ENCODE peak calls at places on chromosomes 4 and X, in eight cellular contexts. W is upper lobe of left lung, P is adrenal gland, B is upper lobe of right lung, F is fibroblast of the aortic adventitia, Q is brain microvascular endothelial cell, Y is IMR-90, E is suprapubic skin. J is an unnamed sample.

GRCh38 chrX:20263474-20263873 is 3.2 kb downstream of the RPS6KA3 start:
- DNase-seq in B (no peak), E (no peak), Y (peak), P (no peak), Q (peak), W (no peak), F (peak), J (peak)

GRCh38 chr4:41442818-41443217 is 95.1 kb upstream of the LIMCH1 start:
- DNase-seq in W (no peak), B (no peak), F (no peak), E (no peak), Q (no peak), P (no peak), Y (no peak), J (no peak)

GRCh38 chr4:22473268-22473667 is 42.6 kb downstream of the ADGRA3 start:
- DNase-seq in Q (peak), P (no peak), W (no peak), E (no peak), Y (peak), F (peak), B (no peak), J (peak)

GRCh38 chrX:40094041-40094899 is 3.5 kb downstream of the BCOR start:
- DNase-seq in F (peak), W (peak), E (no peak), Q (no peak), Y (peak), B (peak), P (peak), J (peak)

GRCh38 chr4:65170768-65171514 is 499.3 kb downstream of the EPHA5 start:
- DNase-seq in F (no peak), B (no peak), P (no peak), Q (no peak), Y (no peak), W (no peak), E (no peak), J (no peak)

GRCh38 chr4:108370291-108370690 is 201.6 kb upstream of the LEF1 start:
- DNase-seq in E (no peak), W (peak), P (no peak), B (no peak), Q (no peak), F (no peak), Y (no peak), J (no peak)

GRCh38 chr4:28373601-28374000 is 1513.0 kb downstream of the STIM2 start:
- DNase-seq in F (peak), B (no peak), Q (peak), Y (peak), P (no peak), E (no peak), W (no peak), J (peak)

GRCh38 chrX:120213438-120214265 is 37.0 kb upstream of the ZBTB33 start:
- DNase-seq in W (no peak), F (peak), B (no peak), Q (peak), Y (peak), E (no peak), P (peak), J (peak)

GRCh38 chr4:78225236-78225635 is 168.1 kb downstream of the FRAS1 start:
- DNase-seq in F (no peak), B (no peak), P (no peak), Q (no peak), W (no peak), E (no peak), Y (no peak), J (no peak)

GRCh38 chr4:62399242-62399641 is 1199.1 kb downstream of the ADGRL3 start:
- DNase-seq in Q (no peak), B (no peak), E (no peak), P (no peak), W (no peak), F (no peak), Y (no peak), J (peak)

GRCh38 chrX:110322603-110323002 is 4.7 kb upstream of the AMMECR1 start:
- DNase-seq in Y (peak), F (peak), E (no peak), P (no peak), W (no peak), Q (no peak), B (no peak), J (no peak)

GRCh38 chr4:186570193-186570996 is 15.0 kb upstream of the MTNR1A start:
- DNase-seq in B (no peak), Y (peak), W (no peak), E (no peak), Q (peak), P (no peak), F (peak), J (peak)

GRCh38 chrX:154751121-154751668 is 318 bp upstream of the GAB3 start:
- DNase-seq in F (no peak), P (no peak), Y (no peak), Q (no peak), E (no peak), W (no peak), B (peak), J (no peak)

GRCh38 chr4:157421365-157421764 is 200.8 kb downstream of the GRIA2 start:
- DNase-seq in F (no peak), P (no peak), Q (no peak), W (no peak), B (no peak), E (no peak), Y (no peak), J (no peak)

GRCh38 chr4:11376571-11376970 is 52.1 kb downstream of the HS3ST1 start:
- DNase-seq in W (no peak), Y (no peak), Q (no peak), P (no peak), E (no peak), F (no peak), B (no peak), J (no peak)

GRCh38 chr4:180057891-180058643 is 2185.1 kb upstream of the TENM3 start:
- DNase-seq in F (no peak), B (peak), P (peak), Q (no peak), W (peak), Y (no peak), E (no peak), J (peak)

GRCh38 chrX:17616936-17617335 is 120.4 kb upstream of the SCML1 start:
- DNase-seq in P (no peak), Y (no peak), F (no peak), E (no peak), Q (no peak), W (no peak), B (no peak), J (no peak)

GRCh38 chr4:152970102-152970820 is 34.1 kb downstream of the FHDC1 start:
- DNase-seq in B (no peak), P (no peak), Q (no peak), E (no peak), Y (peak), F (peak), W (no peak), J (peak)

GRCh38 chrX:68990948-68991347 is 162.1 kb downstream of the EFNB1 start:
- DNase-seq in B (no peak), F (no peak), W (no peak), Y (no peak), E (no peak), P (no peak), Q (no peak), J (no peak)

GRCh38 chrX:6574762-6575161 is 39.8 kb upstream of the VCX3A start:
- DNase-seq in Y (no peak), P (no peak), F (no peak), B (no peak), W (no peak), E (no peak), Q (no peak), J (no peak)

GRCh38 chr4:106502106-106502699 is 133.6 kb upstream of the GIMD1 start:
- DNase-seq in Q (peak), Y (peak), B (peak), P (peak), W (no peak), F (peak), E (no peak), J (peak)

GRCh38 chr4:74623041-74623440 is 171.3 kb downstream of the BTC start:
- DNase-seq in W (no peak), Q (peak), B (no peak), Y (peak), P (no peak), E (no peak), F (peak), J (peak)

GRCh38 chr4:128590034-128590740 is 219.3 kb upstream of the JADE1 start:
- DNase-seq in Y (no peak), Q (no peak), F (no peak), W (no peak), P (peak), B (no peak), E (no peak), J (no peak)

GRCh38 chr4:106032851-106033286 is 137.6 kb downstream of the NPNT start:
- DNase-seq in Q (peak), F (peak), W (no peak), B (no peak), P (no peak), E (no peak), Y (no peak), J (no peak)

GRCh38 chr4:98969813-98970212 is 25.7 kb upstream of the METAP1 start:
- DNase-seq in E (no peak), B (no peak), Y (no peak), Q (no peak), W (no peak), F (peak), P (no peak), J (no peak)

GRCh38 chrX:11867610-11868345 is 109.7 kb downstream of the MSL3 start:
- DNase-seq in B (no peak), Q (no peak), W (no peak), Y (no peak), P (no peak), F (no peak), E (no peak), J (no peak)

GRCh38 chrX:152896450-152896849 is 1.4 kb upstream of the ZNF185 start:
- DNase-seq in W (no peak), Y (no peak), B (no peak), E (no peak), P (no peak), F (peak), Q (peak), J (no peak)

GRCh38 chr4:7431696-7432530 is 2.8 kb downstream of the PSAPL1 start:
- DNase-seq in Q (no peak), B (peak), W (no peak), F (no peak), Y (no peak), E (no peak), P (no peak), J (no peak)

GRCh38 chr4:130479020-130479419 is 1383.1 kb downstream of the C4orf33 start:
- DNase-seq in Y (peak), F (peak), P (no peak), Q (no peak), B (no peak), E (no peak), W (no peak), J (peak)

GRCh38 chrX:150834695-150835094 is 63.8 kb downstream of the CD99L2 start:
- DNase-seq in F (no peak), B (no peak), Y (no peak), E (no peak), P (no peak), W (no peak), Q (no peak), J (no peak)

GRCh38 chr4:70991596-70991995 is 1.9 kb upstream of the DCK start:
- DNase-seq in W (no peak), Y (no peak), F (no peak), B (no peak), Q (no peak), E (no peak), P (no peak), J (no peak)

GRCh38 chr4:70994387-70995099 is 1.1 kb downstream of the DCK start:
- DNase-seq in F (no peak), B (no peak), E (no peak), W (no peak), Q (no peak), P (no peak), Y (no peak), J (no peak)

GRCh38 chr4:70994069-70994366 is 569 bp downstream of the DCK start:
- DNase-seq in Y (no peak), F (no peak), B (no peak), P (no peak), Q (no peak), W (no peak), E (no peak), J (no peak)

GRCh38 chr4:70992354-70992753 is 1.1 kb upstream of the DCK start:
- DNase-seq in P (no peak), E (no peak), F (no peak), Q (no peak), Y (no peak), B (no peak), W (no peak), J (no peak)

DNA sequence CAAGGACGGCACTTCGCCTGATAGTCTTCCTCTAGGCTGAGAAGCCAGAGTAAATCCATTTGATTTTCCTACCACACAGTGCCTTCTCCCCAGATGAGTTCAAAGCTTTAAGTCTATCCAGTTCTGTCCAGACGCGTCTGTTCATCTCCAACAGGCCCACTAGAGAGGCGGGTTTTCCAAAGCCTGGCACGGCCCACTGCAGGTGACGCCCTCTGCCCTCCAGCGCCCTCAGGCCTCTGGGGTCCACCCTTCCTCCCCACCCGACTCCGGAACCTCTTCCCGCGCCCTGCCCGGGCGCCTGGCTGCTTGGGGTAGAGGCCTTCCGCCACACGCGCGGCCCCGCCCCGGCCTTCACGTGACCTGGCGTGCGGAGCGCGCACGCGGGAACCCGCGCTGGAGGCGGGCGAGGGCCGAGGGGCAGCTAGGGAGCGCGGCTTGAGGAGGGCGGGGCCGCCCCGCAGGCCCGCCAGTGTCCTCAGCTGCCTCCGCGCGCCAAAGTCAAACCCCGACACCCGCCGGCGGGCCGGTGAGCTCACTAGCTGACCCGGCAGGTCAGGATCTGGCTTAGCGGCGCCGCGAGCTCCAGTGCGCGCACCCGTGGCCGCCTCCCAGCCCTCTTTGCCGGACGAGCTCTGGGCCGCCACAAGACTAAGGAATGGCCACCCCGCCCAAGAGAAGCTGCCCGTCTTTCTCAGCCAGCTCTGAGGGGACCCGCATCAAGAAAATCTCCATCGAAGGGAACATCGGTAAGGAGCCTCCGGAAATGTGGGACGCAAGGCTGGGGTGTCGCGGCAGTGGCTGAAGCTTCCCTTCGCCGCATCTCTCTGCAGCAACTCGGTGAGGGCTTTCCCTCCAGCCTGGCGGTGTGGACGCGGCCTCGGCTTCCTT is at the start of gene DCK:
- DNase-seq in P (peak), B (peak), Q (peak), F (peak), E (peak), W (peak), Y (peak), J (peak)
- TF ChIP-seq CTCF in P (no peak), B (no peak), Q (peak), F (no peak), E (no peak), W (peak), Y (no peak), J (no peak)

DNA sequence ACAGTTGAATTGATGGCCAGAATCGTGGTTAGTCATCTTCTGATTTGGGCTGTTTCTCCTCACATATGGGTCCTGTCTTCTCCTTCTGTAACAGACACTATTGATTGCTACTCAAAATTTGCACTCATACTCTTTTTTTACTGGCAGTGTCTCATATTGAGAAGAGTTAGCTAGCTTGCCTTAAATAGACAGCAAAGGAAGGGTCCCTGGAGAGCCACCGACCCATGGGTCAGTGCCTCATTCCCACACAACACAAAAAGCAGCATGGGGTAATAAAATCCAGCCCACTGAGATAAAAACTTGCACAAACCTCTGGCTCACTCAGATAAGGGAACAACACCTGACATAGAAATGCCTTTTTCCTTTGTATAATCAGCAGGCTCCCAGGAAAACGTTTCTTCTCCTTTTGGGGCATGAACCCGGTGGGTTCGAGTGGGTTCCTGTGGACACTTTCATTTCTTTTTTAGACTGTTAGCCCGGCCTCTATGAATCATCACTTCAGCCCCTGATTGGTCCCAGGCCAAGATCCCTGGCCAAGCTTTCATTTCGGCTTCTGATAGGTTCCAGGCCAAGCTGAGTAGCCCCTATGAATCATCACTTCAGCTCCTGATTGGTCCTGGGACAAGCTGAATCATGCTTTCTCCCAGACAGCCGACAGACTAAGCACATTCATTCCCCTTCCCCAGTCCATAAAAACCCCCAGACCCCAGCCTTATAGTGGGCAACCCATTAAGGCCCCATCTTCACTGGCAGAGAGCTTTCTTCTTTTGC is 408.1 kb downstream of the DCAF12L2 start:
- DNase-seq in Q (peak), E (no peak), F (peak), Y (no peak), W (no peak), B (no peak), P (no peak), J (no peak)
- H3K4me3 ChIP-seq in Q (no peak), E (no peak), F (no peak), Y (no peak), W (no peak), B (no peak), P (no peak), J (no peak)

DNA sequence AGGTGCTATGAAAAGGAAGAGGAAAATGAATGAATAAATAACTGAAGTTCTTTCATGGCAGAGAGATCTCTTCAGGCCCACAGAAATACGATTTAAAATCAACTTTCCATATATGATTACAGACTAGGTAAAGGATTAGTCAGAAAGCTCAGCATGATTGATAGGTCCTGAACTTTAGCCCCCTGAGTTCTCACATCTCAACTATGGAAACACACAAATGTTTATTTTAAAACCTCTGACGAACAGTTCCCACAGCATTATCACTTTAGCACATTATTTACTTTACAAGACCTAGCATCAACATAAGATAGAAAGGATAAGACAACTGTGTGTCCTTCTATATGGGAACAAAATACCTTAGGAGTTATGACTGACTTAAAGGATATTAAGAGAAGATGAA is 104.4 kb downstream of the CORIN start:
- DNase-seq in Q (no peak), E (no peak), B (no peak), P (no peak), F (no peak), Y (peak), W (no peak), J (no peak)
- TF ChIP-seq CTCF in Q (no peak), E (no peak), B (no peak), P (no peak), F (no peak), Y (no peak), W (no peak), J (no peak)

GRCh38 chrX:13741695-13742094 is 7.1 kb downstream of the OFD1 start:
- DNase-seq in B (no peak), P (no peak), Q (no peak), W (no peak), F (no peak), Y (no peak), E (no peak), J (no peak)
- H3K4me3 ChIP-seq in B (no peak), P (no peak), Q (no peak), W (no peak), F (no peak), Y (no peak), E (no peak), J (no peak)

GRCh38 chrX:129145382-129145781 is 377.9 kb downstream of the SMARCA1 start:
- DNase-seq in W (no peak), B (no peak), P (no peak), F (no peak), Q (no peak), E (no peak), Y (no peak), J (no peak)
- TF ChIP-seq CTCF in W (no peak), B (no peak), P (no peak), F (no peak), Q (no peak), E (no peak), Y (no peak), J (no peak)